ENCODE peak calls at places on chromosomes 1 and 21, in four cellular contexts. T is neural progenitor cell, X is Karpas-422, D is right lobe of liver. M is an unnamed sample.

GRCh38 chr1:34406377-34406776 is 229.7 kb downstream of the C1orf94 start:
- DNase-seq in T (no peak), X (no peak), D (no peak), M (no peak)

GRCh38 chr1:185733818-185734709 is at the start of gene HMCN1:
- DNase-seq in T (peak; percentile 91), X (no peak), D (peak; percentile 76), M (peak; percentile 15)

GRCh38 chr1:55352080-55352800 is 137.1 kb upstream of the USP24 start:
- DNase-seq in T (no peak), X (no peak), D (no peak), M (no peak)

GRCh38 chr1:107153033-107153432 is 12.2 kb downstream of the NTNG1 start:
- DNase-seq in T (no peak), X (peak; percentile 44), D (no peak), M (no peak)

GRCh38 chr21:34268493-34268892 is 95.3 kb upstream of the KCNE2 start:
- DNase-seq in T (no peak), X (no peak), D (no peak), M (no peak)

GRCh38 chr21:33011462-33011861 is 14.3 kb upstream of the OLIG2 start:
- DNase-seq in T (no peak), X (no peak), D (no peak), M (no peak)

GRCh38 chr1:18938707-18939070 is 17.8 kb downstream of the IFFO2 start:
- DNase-seq in T (no peak), X (no peak), D (no peak), M (no peak)

GRCh38 chr1:182317489-182318180 is 74.0 kb downstream of the GLUL start:
- DNase-seq in T (no peak), X (no peak), D (no peak), M (no peak)

GRCh38 chr1:58283380-58284338 is 262.9 kb downstream of the OMA1 start:
- DNase-seq in T (no peak), X (no peak), D (peak; percentile 45), M (no peak)

GRCh38 chr21:36075171-36075570 is 5.3 kb downstream of the CBR1 start:
- DNase-seq in T (no peak), X (no peak), D (no peak), M (no peak)

GRCh38 chr1:10471411-10472219 is 714 bp downstream of the DFFA start:
- DNase-seq in T (no peak), X (peak; percentile 62), D (peak; percentile 51), M (no peak)

GRCh38 chr1:236289492-236290131 is 7.9 kb upstream of the ERO1B start:
- DNase-seq in T (no peak), X (no peak), D (no peak), M (no peak)

GRCh38 chr1:176669782-176670181 is 206.8 kb downstream of the PAPPA2 start:
- DNase-seq in T (no peak), X (no peak), D (no peak), M (no peak)

GRCh38 chr1:233326995-233327937 is at the start of gene MAP3K21:
- DNase-seq in T (peak; percentile 89), X (peak; percentile 97), D (peak; percentile 99), M (peak; percentile 85)

GRCh38 chr1:222736470-222736869 is 532 bp upstream of the FAM177B start:
- DNase-seq in T (peak; percentile 72), X (no peak), D (no peak), M (no peak)

GRCh38 chr1:45375104-45376090 is 35.2 kb upstream of the MUTYH start:
- DNase-seq in T (no peak), X (no peak), D (no peak), M (no peak)

GRCh38 chr1:110223127-110223526 is 13.0 kb downstream of the KCNC4 start:
- DNase-seq in T (no peak), X (no peak), D (no peak), M (no peak)

GRCh38 chr1:160748182-160748876 is 9.3 kb downstream of the SLAMF7 start:
- DNase-seq in T (no peak), X (peak; percentile 51), D (no peak), M (no peak)

DNA sequence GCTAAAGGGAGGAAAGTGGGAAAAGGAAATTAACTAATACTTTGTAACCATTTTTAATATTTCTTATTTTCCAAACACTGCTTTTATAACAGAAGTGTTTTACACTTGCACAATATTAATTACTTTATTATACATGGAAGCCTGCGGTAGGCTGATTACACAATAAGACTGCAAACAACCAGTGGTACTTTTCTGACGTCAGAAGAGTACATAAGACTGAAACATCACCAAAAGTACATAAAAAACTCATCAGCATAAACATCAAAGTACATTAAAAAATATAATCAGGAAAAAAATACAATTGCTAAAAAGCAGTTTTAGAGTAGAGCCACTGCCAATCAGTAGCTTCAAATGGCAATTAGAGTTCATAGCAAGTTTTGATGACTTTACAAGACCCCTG is 4.6 kb downstream of the ZNF281 start:
- DNase-seq in T (no peak), X (no peak), D (no peak), M (no peak)
- H3K36me3 ChIP-seq in T (peaks cover 26% of the 10 kb centered on the region), X (peaks cover 65% of the 10 kb centered on the region), D (no peaks in the 10 kb centered on the region), M (peaks cover 4% of the 10 kb centered on the region)

DNA sequence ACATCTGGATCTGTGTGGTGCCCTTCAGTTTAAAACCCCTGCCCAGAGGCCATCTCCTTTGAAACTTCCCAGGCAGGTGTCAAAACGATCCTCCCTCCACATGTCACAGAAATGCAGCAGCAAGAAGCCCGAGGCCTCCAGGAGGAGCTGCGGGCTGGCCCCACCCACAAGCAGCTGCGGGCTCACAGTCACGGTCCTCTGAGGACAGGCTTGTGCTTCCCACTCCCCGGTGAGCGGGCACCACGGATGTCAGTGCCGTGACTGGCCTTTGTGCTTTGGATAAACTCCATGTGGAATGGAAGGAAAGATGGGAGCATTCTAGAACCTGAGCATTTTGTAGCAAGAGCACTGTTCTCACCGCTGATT is 65.8 kb downstream of the SIK1 start:
- DNase-seq in T (no peak), X (peak; percentile 63), D (no peak), M (no peak)
- H3K4me3 ChIP-seq in T (no peak overlapping the region), X (peak overlapping the region; percentile 64), D (no peak overlapping the region), M (no peak overlapping the region)

GRCh38 chr1:225348400-225348799 is 79.4 kb downstream of the LBR start:
- DNase-seq in T (no peak), X (no peak), D (no peak), M (no peak)
- H3K4me1 ChIP-seq in T (no peaks in the 10 kb centered on the region), X (no peaks in the 10 kb centered on the region), D (no peaks in the 10 kb centered on the region), M (no peaks in the 10 kb centered on the region)

GRCh38 chr1:15722836-15723542 is 13.1 kb upstream of the SLC25A34 start:
- DNase-seq in T (no peak), X (no peak), D (no peak), M (no peak)
- H3K36me3 ChIP-seq in T (no peaks in the 10 kb centered on the region), X (no peaks in the 10 kb centered on the region), D (peaks cover 2% of the 10 kb centered on the region), M (peaks cover 47% of the 10 kb centered on the region)

DNA sequence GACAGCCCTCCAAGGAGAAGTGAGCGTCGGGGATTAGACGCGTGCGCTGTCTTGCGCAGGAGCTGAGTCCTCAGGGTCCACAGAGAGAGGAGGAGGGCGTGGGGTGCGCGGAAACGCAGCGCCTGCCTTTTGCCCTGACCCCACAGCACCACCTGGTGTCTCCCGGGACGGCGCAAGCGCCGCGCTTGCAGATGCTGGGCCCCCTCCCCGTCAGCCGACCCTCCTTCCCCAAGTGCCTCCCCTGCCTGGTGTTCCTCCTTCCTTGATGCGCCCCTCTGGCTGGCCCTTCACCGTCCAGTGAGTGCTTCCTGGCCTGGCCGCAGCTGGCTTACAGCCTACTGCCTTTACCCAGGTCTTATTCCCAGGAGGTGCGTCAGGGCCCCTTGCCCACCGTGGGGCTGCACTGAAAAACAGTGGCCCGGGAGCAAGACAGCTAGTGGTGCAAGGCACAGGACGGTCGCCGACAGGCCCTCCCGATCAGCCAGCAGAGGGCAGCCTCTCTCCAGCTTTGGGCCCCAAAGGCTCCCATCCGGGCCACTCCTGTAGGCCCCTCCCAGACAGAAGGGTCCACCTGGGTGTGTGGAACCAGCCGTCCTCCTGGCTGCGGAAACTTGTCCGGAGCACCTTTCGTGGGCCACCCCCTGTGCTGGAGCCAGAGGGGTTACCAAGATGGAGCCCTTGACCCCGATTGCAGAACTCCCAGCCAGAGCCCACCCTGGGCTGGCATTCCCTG is 12.9 kb upstream of the PHLDA3 start:
- DNase-seq in T (peak; percentile 92), X (peak; percentile 93), D (peak; percentile 87), M (peak; percentile 73)
- H3K4me3 ChIP-seq in T (peak overlapping the region; percentile 38), X (peak overlapping the region; percentile 48), D (no peak overlapping the region), M (peak overlapping the region; percentile 34)

GRCh38 chr21:45932922-45933502 is 48.6 kb upstream of the COL6A1 start:
- DNase-seq in T (no peak), X (no peak), D (no peak), M (no peak)
- H3K4me1 ChIP-seq in T (no peaks in the 10 kb centered on the region), X (no peaks in the 10 kb centered on the region), D (no peaks in the 10 kb centered on the region), M (no peaks in the 10 kb centered on the region)

GRCh38 chr1:212375986-212376385 is 38.7 kb downstream of the PACC1 start:
- DNase-seq in T (no peak), X (no peak), D (no peak), M (no peak)

GRCh38 chr1:212379366-212379765 is 35.3 kb downstream of the PACC1 start:
- DNase-seq in T (no peak), X (no peak), D (no peak), M (no peak)

GRCh38 chr1:212377644-212378043 is 37.0 kb downstream of the PACC1 start:
- DNase-seq in T (no peak), X (no peak), D (no peak), M (no peak)

GRCh38 chr1:212386029-212386428 is 28.7 kb downstream of the PACC1 start:
- DNase-seq in T (no peak), X (no peak), D (no peak), M (no peak)

DNA sequence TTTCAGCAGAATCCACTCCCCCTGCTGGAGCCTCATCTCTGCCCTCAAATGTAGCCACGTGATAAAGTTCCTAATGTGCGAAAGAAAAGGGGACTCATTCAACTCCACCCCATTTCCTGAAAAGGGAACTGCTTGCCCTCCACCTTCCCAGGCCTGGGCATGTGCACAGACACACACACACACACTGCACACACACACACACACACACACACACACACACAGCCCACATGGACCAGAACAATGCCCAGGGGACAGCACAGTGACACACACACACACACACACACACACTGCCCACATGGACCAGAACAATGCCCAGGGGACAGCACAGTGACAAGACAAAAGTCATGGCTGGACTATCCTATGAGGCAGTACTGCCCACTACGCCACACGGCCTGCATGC is 33.2 kb downstream of the PACC1 start:
- DNase-seq in T (no peak), X (no peak), D (no peak), M (no peak)
- H3K36me3 ChIP-seq in T (no peaks in the 10 kb centered on the region), X (peaks cover 24% of the 10 kb centered on the region), D (no peaks in the 10 kb centered on the region), M (peaks cover 32% of the 10 kb centered on the region)

DNA sequence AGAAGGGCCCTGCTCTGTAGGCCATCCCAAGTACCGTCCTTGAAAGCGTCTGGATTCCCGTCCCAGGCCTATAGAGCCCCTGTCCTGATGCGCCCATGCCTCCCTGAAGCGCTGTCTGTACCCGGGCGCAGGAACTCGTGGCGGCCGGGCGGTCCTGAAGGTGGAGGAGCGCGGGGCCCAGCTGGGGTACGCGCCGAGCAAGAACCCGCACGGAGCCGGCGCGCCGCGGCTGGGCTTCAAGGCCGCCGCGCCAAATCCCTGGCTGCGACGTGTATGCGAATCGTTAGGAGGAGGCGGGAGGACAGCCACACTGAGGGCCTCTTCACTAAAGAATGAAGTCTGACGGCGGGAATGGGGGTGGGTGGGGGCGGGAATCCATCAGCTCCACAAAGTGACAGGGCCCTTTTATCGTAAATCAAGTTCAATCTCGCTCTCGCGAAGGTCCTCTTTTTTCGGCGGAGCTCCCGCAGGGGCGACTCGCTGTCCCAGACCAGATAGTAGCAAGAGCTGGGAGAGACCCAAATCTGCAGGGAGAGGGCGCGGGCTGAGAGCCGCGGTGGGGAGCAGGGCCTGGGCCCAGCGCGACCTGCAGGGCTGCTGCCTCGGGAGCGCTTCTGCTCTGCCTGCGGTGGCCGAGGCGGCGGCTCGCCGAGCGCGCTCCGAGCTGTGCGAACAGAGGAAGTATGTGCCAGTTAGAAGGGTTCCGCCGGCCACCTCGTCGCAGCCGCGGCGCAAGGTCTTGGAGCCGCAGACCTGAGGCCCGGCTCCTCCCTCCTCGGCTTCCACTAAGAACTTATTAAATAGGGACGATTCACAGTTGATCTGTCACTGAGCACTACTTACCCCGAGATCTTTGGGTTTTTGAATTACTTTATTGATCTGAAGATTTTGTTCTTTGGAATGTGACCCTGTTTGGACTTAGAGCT is 10.4 kb downstream of the BARHL2 start:
- DNase-seq in T (peak; percentile 82), X (no peak), D (no peak), M (no peak)
- H3K4me3 ChIP-seq in T (peak overlapping the region; percentile 44), X (no peak overlapping the region), D (peak overlapping the region; percentile 4), M (no peak overlapping the region)

M was measured in CD8-positive, alpha-beta T cell.